ENCODE peak calls at places on chromosomes 2 and 18, in four cellular contexts. P is progenitor cell of endocrine pancreas, N is adipocyte, B is aorta. S is an unnamed sample.

GRCh38 chr2:124112255-124112654 is 87.2 kb downstream of the CNTNAP5 start:
- DNase-seq in P (no peak), N (no peak), B (no peak), S (no peak)

GRCh38 chr2:32887125-32887524 is 59.6 kb upstream of the LTBP1 start:
- DNase-seq in P (no peak), N (no peak), B (no peak), S (no peak)

GRCh38 chr2:86048888-86049287 is 56.8 kb downstream of the POLR1A start:
- DNase-seq in P (no peak), N (no peak), B (peak), S (no peak)

GRCh38 chr2:31253344-31254155 is 19.6 kb downstream of the EHD3 start:
- DNase-seq in P (no peak), N (no peak), B (peak), S (no peak)

GRCh38 chr18:62832282-62832681 is 116.9 kb downstream of the PHLPP1 start:
- DNase-seq in P (no peak), N (no peak), B (no peak), S (no peak)

GRCh38 chr2:36411962-36412444 is 56.4 kb downstream of the CRIM1 start:
- DNase-seq in P (no peak), N (peak), B (no peak), S (no peak)

GRCh38 chr18:7940976-7941375 is 373.9 kb downstream of the PTPRM start:
- DNase-seq in P (no peak), N (no peak), B (no peak), S (no peak)

GRCh38 chr2:52144588-52144987 is 1112.7 kb upstream of the NRXN1 start:
- DNase-seq in P (no peak), N (peak), B (no peak), S (no peak)

GRCh38 chr2:209942936-209943605 is 59.4 kb upstream of the RPE start:
- DNase-seq in P (no peak), N (no peak), B (no peak), S (no peak)

GRCh38 chr2:72278046-72278445 is 130.4 kb upstream of the CYP26B1 start:
- DNase-seq in P (no peak), N (peak), B (no peak), S (no peak)

GRCh38 chr2:209474960-209475359 is 51.1 kb downstream of the MAP2 start:
- DNase-seq in P (no peak), N (no peak), B (no peak), S (no peak)

GRCh38 chr2:181546086-181546485 is 88.9 kb downstream of the ITGA4 start:
- DNase-seq in P (no peak), N (peak), B (no peak), S (no peak)

GRCh38 chr18:78293940-78294401 is 685.6 kb upstream of the SALL3 start:
- DNase-seq in P (no peak), N (no peak), B (no peak), S (no peak)

GRCh38 chr2:30400151-30400954 is 46.7 kb upstream of the LCLAT1 start:
- DNase-seq in P (no peak), N (peak), B (no peak), S (no peak)

GRCh38 chr2:171529914-171530313 is 7.6 kb downstream of the CYBRD1 start:
- DNase-seq in P (no peak), N (peak), B (no peak), S (no peak)

GRCh38 chr2:109370399-109370990 is 241.5 kb downstream of the SH3RF3 start:
- DNase-seq in P (no peak), N (no peak), B (peak), S (no peak)

GRCh38 chr2:27281442-27281841 is 787 bp upstream of the TRIM54 start:
- DNase-seq in P (no peak), N (no peak), B (no peak), S (no peak)

GRCh38 chr2:227182765-227183164 is 18.3 kb downstream of the COL4A3 start:
- DNase-seq in P (no peak), N (no peak), B (no peak), S (no peak)

GRCh38 chr2:218879881-218880748 is 537 bp upstream of the WNT10A start:
- DNase-seq in P (no peak), N (peak), B (peak), S (no peak)

GRCh38 chr2:184155791-184156190 is 442.5 kb upstream of the ZNF804A start:
- DNase-seq in P (no peak), N (no peak), B (no peak), S (no peak)

GRCh38 chr2:119282966-119283511 is 59.4 kb downstream of the STEAP3 start:
- DNase-seq in P (no peak), N (no peak), B (no peak), S (no peak)

GRCh38 chr18:76756491-76757288 is 65.7 kb upstream of the ZNF236 start:
- DNase-seq in P (no peak), N (no peak), B (no peak), S (no peak)